ENCODE peak calls at places on chromosomes 12 and 14, in nine cellular contexts. Q is GM10248, P is BE2C, J is GM20000, W is endothelial cell, O is mammary epithelial cell, V is tibial nerve, M is natural killer cell, X is fibroblast of the aortic adventitia. Y is an unnamed sample.

GRCh38 chr14:56119221-56119967 is 1.2 kb downstream of the PELI2 start:
- DNase-seq in O (no peak), Q (peak), W (peak), J (peak), M (peak), X (peak), V (no peak), P (peak), Y (peak)

GRCh38 chr12:106527356-106527755 is 55.4 kb upstream of the RFX4 start:
- DNase-seq in M (no peak), V (no peak), O (no peak), X (peak), W (no peak), Q (no peak), P (no peak), J (no peak), Y (no peak)

GRCh38 chr12:50353869-50354593 is 42.4 kb downstream of the FAM186A start:
- DNase-seq in V (no peak), Q (no peak), W (no peak), O (no peak), M (no peak), X (peak), P (no peak), J (no peak), Y (no peak)

GRCh38 chr14:78737606-78738005 is 567.4 kb downstream of the NRXN3 start:
- DNase-seq in M (no peak), P (no peak), O (no peak), W (no peak), Q (no peak), V (no peak), J (no peak), X (no peak), Y (no peak)

GRCh38 chr14:88559852-88560251 is 3.0 kb upstream of the ZC3H14 start:
- DNase-seq in M (no peak), X (peak), W (no peak), P (no peak), V (no peak), J (no peak), Q (no peak), O (no peak), Y (no peak)

GRCh38 chr12:46480724-46481123 is 108.2 kb upstream of the SLC38A2 start:
- DNase-seq in P (no peak), V (no peak), W (no peak), M (no peak), Q (no peak), J (no peak), X (peak), O (no peak), Y (no peak)

GRCh38 chr12:49428652-49429549 is 61.6 kb downstream of the SPATS2 start:
- DNase-seq in J (peak), X (peak), Q (peak), P (no peak), V (no peak), O (peak), W (no peak), M (no peak), Y (no peak)

GRCh38 chr14:74126315-74126714 is 41.6 kb downstream of the LIN52 start:
- DNase-seq in X (no peak), Q (no peak), M (no peak), W (no peak), J (no peak), P (no peak), O (no peak), V (no peak), Y (no peak)

GRCh38 chr12:116630762-116631161 is 71.6 kb downstream of the MAP1LC3B2 start:
- DNase-seq in O (no peak), J (no peak), W (no peak), V (no peak), X (no peak), M (no peak), P (no peak), Q (no peak), Y (no peak)

GRCh38 chr14:91830777-91831176 is 36.6 kb downstream of the TC2N start:
- DNase-seq in X (no peak), J (no peak), O (no peak), M (no peak), P (no peak), W (no peak), V (no peak), Q (no peak), Y (no peak)

GRCh38 chr12:77648716-77649115 is 182.0 kb upstream of the NAV3 start:
- DNase-seq in Q (no peak), J (no peak), P (no peak), O (peak), W (no peak), M (no peak), V (no peak), X (peak), Y (no peak)

GRCh38 chr12:127162902-127163301 is 1104.1 kb upstream of the TMEM132C start:
- DNase-seq in V (no peak), M (peak), X (peak), O (peak), Q (no peak), J (no peak), P (no peak), W (no peak), Y (no peak)

GRCh38 chr12:99453831-99454538 is 193.6 kb upstream of the GARIN6 start:
- DNase-seq in V (no peak), Q (no peak), W (no peak), O (no peak), P (no peak), J (peak), X (no peak), M (no peak), Y (no peak)

GRCh38 chr14:105496831-105497591 is 6.0 kb downstream of the TEDC1 start:
- DNase-seq in Q (no peak), P (no peak), V (no peak), X (no peak), J (no peak), W (no peak), M (peak), O (no peak), Y (no peak)

GRCh38 chr12:60535363-60535762 is 939.5 kb downstream of the SLC16A7 start:
- DNase-seq in Q (no peak), W (no peak), M (no peak), O (no peak), J (no peak), V (no peak), P (no peak), X (peak), Y (no peak)

GRCh38 chr12:31009976-31010375 is 63.7 kb upstream of the DDX11 start:
- DNase-seq in O (no peak), P (no peak), M (no peak), V (no peak), Q (no peak), J (no peak), X (no peak), W (no peak), Y (no peak)

GRCh38 chr12:109962388-109962787 is 33.8 kb downstream of the GIT2 start:
- DNase-seq in P (no peak), W (no peak), X (no peak), O (no peak), M (no peak), Q (no peak), V (no peak), J (no peak), Y (no peak)

GRCh38 chr12:111386891-111387290 is 18.0 kb upstream of the PHETA1 start:
- DNase-seq in O (no peak), J (no peak), X (no peak), V (no peak), W (no peak), P (no peak), Q (no peak), M (no peak), Y (no peak)

GRCh38 chr14:50718949-50719348 is 50.8 kb upstream of the SAV1 start:
- DNase-seq in P (no peak), O (no peak), Q (no peak), M (no peak), X (no peak), J (no peak), W (no peak), V (no peak), Y (no peak)

GRCh38 chr14:103450423-103450822 is 65.2 kb downstream of the MARK3 start:
- DNase-seq in O (no peak), Q (no peak), P (no peak), X (peak), W (no peak), J (no peak), V (no peak), M (no peak), Y (no peak)

GRCh38 chr14:65167072-65167645 is 64.8 kb upstream of the MAX start:
- DNase-seq in J (no peak), Q (no peak), P (no peak), M (no peak), W (no peak), V (no peak), O (no peak), X (peak), Y (no peak)

GRCh38 chr12:28057856-28058615 is 85.5 kb upstream of the PTHLH start:
- DNase-seq in W (no peak), J (no peak), V (no peak), O (peak), P (no peak), X (peak), Q (no peak), M (no peak), Y (no peak)

GRCh38 chr14:38070213-38070612 is 137.5 kb upstream of the SSTR1 start:
- DNase-seq in W (no peak), M (no peak), P (no peak), Q (no peak), V (no peak), J (no peak), X (no peak), O (no peak), Y (no peak)

GRCh38 chr12:131223171-131223761 is 269.6 kb downstream of the ADGRD1 start:
- DNase-seq in V (no peak), M (no peak), O (no peak), J (no peak), W (no peak), P (no peak), Q (no peak), X (no peak), Y (no peak)

GRCh38 chr12:58346032-58346632 is 404.8 kb downstream of the ATP23 start:
- DNase-seq in M (no peak), J (peak), V (no peak), O (peak), X (peak), Q (peak), W (no peak), P (no peak), Y (no peak)

GRCh38 chr12:58106185-58106584 is 164.8 kb downstream of the ATP23 start:
- DNase-seq in P (no peak), Q (no peak), J (no peak), O (no peak), W (no peak), M (no peak), X (no peak), V (no peak), Y (no peak)

GRCh38 chr14:72978856-72979255 is 48.0 kb downstream of the ZFYVE1 start:
- DNase-seq in V (no peak), P (no peak), X (no peak), M (no peak), J (no peak), Q (no peak), W (no peak), O (no peak), Y (no peak)

GRCh38 chr12:116853507-116853906 is 27.7 kb downstream of the HRK start:
- DNase-seq in M (no peak), Q (no peak), J (no peak), W (no peak), V (no peak), P (no peak), O (no peak), X (no peak), Y (no peak)

GRCh38 chr12:92056290-92056689 is 89.4 kb downstream of the BTG1 start:
- DNase-seq in O (no peak), M (no peak), X (no peak), Q (no peak), P (no peak), V (no peak), W (no peak), J (no peak), Y (no peak)

DNA sequence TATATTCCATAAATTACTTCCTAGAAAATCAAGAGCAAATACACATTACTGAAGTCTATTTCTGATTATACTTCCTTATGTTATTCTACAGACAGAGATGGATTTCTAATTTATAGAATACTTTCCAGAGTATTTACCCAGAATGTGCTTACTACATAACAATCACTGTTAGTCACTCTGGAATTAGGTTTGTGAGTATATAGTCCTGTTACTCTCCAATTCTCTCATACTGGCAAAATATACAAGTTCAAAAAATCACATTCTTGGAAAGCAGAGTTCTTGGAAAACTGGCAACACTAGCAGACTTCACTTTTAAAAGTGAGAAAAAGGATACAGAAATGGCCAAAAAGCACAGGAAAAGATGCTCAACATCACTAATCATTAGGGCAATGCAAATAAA is 7.3 kb downstream of the PPP2R5E start:
- DNase-seq in P (no peak), V (no peak), J (no peak), O (no peak), W (no peak), Q (no peak), X (no peak), M (no peak), Y (no peak)
- TF ChIP-seq CTCF in P (no peak), V (no peak), J (no peak), O (no peak), W (no peak), Q (no peak), X (no peak), M (no peak), Y (no peak)

GRCh38 chr14:51977075-51977474 is 12.3 kb upstream of the RTRAF start:
- DNase-seq in P (no peak), W (no peak), J (no peak), V (no peak), Q (no peak), M (no peak), O (no peak), X (peak), Y (no peak)

GRCh38 chr14:51981218-51981854 is 8.0 kb upstream of the RTRAF start:
- DNase-seq in V (no peak), W (no peak), P (no peak), X (no peak), M (no peak), O (no peak), Q (peak), J (peak), Y (no peak)

GRCh38 chr14:51978566-51979398 is 10.6 kb upstream of the RTRAF start:
- DNase-seq in X (peak), V (peak), W (peak), Q (peak), M (peak), O (peak), J (peak), P (peak), Y (peak)

GRCh38 chr14:51979399-51979709 is 10.0 kb upstream of the RTRAF start:
- DNase-seq in V (no peak), O (no peak), W (no peak), X (no peak), J (no peak), P (no peak), Q (no peak), M (no peak), Y (no peak)
- TF ChIP-seq CTCF in V (peak), O (no peak), W (peak), X (no peak), J (no peak), P (no peak), Q (no peak), M (peak), Y (no peak)

GRCh38 chr14:101894365-101895113 is 69.8 kb upstream of the DYNC1H1 start:
- DNase-seq in J (no peak), Q (no peak), O (no peak), M (no peak), V (no peak), P (no peak), W (no peak), X (no peak), Y (no peak)
- TF ChIP-seq CTCF in J (no peak), Q (no peak), O (no peak), M (no peak), V (no peak), P (no peak), W (no peak), X (no peak), Y (no peak)

GRCh38 chr12:9064815-9065606 is 50.7 kb downstream of the A2M start:
- DNase-seq in X (peak), M (no peak), J (no peak), P (no peak), V (peak), Q (peak), W (peak), O (peak), Y (peak)

GRCh38 chr12:9066183-9066623 is 49.5 kb downstream of the A2M start:
- DNase-seq in M (no peak), W (no peak), J (no peak), Q (no peak), X (no peak), P (no peak), O (no peak), V (no peak), Y (no peak)

GRCh38 chr12:9066755-9067433 is 48.8 kb downstream of the A2M start:
- DNase-seq in J (no peak), P (no peak), X (no peak), W (no peak), Q (no peak), M (no peak), O (peak), V (no peak), Y (no peak)

GRCh38 chr12:9065607-9065856 is 50.2 kb downstream of the A2M start:
- DNase-seq in W (no peak), X (no peak), V (no peak), Q (no peak), J (no peak), P (no peak), O (no peak), M (no peak), Y (no peak)

DNA sequence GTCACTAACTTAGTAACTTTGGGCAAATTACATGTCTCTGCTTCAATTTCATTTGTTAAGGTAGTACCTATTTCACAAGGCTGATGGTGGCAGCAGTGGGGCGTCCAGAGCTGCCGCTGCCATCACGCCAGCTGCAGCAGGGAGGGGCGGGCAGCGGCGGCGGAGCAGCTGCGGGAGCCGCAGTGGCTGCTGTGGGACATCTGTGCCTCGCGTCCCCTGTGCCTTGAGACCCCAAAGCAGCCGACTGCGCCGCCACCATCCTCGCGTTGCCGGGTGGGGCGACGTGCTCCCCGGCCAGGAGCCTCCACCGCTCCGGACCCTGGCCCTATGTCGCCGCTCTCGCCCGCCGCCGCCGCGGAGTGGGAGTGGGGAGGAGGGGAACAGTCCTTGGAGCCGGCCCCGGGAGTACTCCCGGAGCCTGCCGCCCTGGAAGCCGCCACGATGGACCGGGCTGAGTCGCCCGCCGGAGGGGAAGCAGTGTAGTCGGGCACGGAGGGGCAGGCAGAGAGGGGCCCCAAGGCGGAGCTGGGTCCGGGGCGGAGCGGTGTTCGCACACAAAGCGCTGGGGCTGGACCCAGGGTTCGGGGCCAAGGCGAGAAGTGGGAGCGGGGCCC is 51.4 kb downstream of the A2M start:
- DNase-seq in W (peak), V (no peak), J (peak), X (peak), O (peak), P (peak), M (no peak), Q (peak), Y (peak)
- TF ChIP-seq CTCF in W (no peak), V (peak), J (peak), X (peak), O (peak), P (peak), M (peak), Q (peak), Y (no peak)

DNA sequence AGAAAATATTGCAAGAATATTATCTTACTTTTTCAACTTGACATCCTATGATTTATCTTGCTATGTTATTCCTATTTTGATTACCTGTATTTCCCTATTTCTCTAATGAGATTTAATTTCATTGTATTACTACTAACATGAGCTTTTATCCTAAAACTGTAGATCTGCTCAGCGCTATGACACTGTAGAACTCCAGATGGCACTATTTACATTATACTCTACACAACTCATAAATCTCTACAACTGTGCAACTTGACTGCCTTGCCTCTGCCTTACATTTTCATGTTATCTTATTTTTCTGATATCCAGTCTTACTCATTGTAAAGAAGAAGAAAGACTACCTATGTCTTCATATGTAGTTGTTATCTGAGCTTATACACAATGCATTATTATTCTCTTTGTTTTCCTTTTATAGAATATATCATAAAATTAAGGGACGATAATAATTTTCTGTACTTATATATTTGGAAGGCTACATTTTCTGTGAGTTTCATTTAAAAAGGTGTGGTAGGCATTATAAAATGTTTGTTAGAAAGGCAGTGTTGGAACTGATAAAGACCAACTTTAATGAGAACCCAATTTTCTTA is 24.1 kb downstream of the NUP37 start:
- DNase-seq in Q (no peak), W (no peak), X (peak), M (no peak), J (peak), P (no peak), O (peak), V (no peak), Y (no peak)
- TF ChIP-seq CTCF in Q (peak), W (peak), X (peak), M (peak), J (peak), P (peak), O (peak), V (peak), Y (no peak)

GRCh38 chr14:20798932-20799331 is 3.7 kb downstream of the RNASE1 start:
- DNase-seq in V (no peak), P (no peak), O (no peak), J (no peak), M (no peak), W (no peak), Q (no peak), X (no peak), Y (no peak)

GRCh38 chr14:20794644-20795369 is 7.8 kb downstream of the RNASE1 start:
- DNase-seq in M (no peak), J (no peak), Q (no peak), P (no peak), W (no peak), O (no peak), V (no peak), X (no peak), Y (no peak)

GRCh38 chr14:20798318-20798717 is 4.3 kb downstream of the RNASE1 start:
- DNase-seq in M (no peak), P (no peak), J (no peak), V (no peak), W (no peak), O (no peak), X (no peak), Q (no peak), Y (no peak)

GRCh38 chr14:20799444-20799843 is 3.2 kb downstream of the RNASE1 start:
- DNase-seq in P (no peak), J (no peak), X (no peak), M (no peak), O (no peak), Q (no peak), V (no peak), W (no peak), Y (no peak)

GRCh38 chr14:20797159-20797558 is 5.5 kb downstream of the RNASE1 start:
- DNase-seq in X (no peak), M (no peak), P (no peak), O (no peak), W (no peak), Q (no peak), J (no peak), V (no peak), Y (no peak)
- TF ChIP-seq CTCF in X (no peak), M (no peak), P (no peak), O (no peak), W (no peak), Q (no peak), J (no peak), V (no peak), Y (no peak)

GRCh38 chr14:54169254-54169924 is 212.8 kb upstream of the BMP4 start:
- DNase-seq in V (no peak), O (peak), P (no peak), M (no peak), Q (no peak), J (no peak), X (peak), W (no peak), Y (no peak)
- TF ChIP-seq CTCF in V (no peak), O (no peak), P (no peak), M (no peak), Q (no peak), J (no peak), X (no peak), W (no peak), Y (no peak)

DNA sequence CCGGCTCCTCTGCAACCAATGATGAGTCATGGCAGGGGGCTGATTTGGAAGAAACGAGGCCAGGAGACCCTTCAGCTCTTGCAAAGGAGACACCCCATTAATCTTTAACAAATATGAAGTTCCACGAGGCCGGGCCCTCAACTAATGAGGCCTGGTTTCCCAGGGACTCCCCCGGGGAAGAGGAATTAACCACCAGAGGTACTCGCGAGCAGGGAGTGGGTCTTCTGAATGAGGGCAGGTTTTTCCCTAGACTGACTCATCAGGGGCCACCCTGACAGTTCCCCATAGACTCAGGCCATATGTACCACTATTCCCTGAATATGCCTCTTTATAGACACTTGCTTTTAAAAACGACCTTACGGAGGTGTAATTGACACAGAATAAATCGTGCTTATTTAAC is 150.7 kb upstream of the LHX5 start:
- DNase-seq in Q (no peak), M (no peak), O (no peak), J (no peak), V (no peak), X (no peak), P (no peak), W (no peak), Y (no peak)
- TF ChIP-seq CTCF in Q (no peak), M (no peak), O (no peak), J (no peak), V (no peak), X (no peak), P (no peak), W (no peak), Y (no peak)